ENCODE peak calls at places on chromosomes 13 and 19, in six cellular contexts. J is iris pigment epithelial cell; Y is naive thymus-derived CD4-positive, alpha-beta T cell; O is OCI-LY7; A is ovary; D is stimulated activated CD4-positive, alpha-beta T cell treated with anti-CD3 and anti-CD28 coated beads, Interleukin-12 subunit alpha, Interleukin-12 subunit beta, amount 100 ng/mL, for 48 hours. H is an unnamed sample.

GRCh38 chr13:27487776-27488175 is 37.4 kb upstream of the MTIF3 start:
- DNase-seq in A (no peak), D (no peak), O (no peak), Y (no peak), J (no peak), H (peak)

GRCh38 chr19:43662487-43662886 is 7.5 kb downstream of the PLAUR start:
- DNase-seq in Y (no peak), A (no peak), J (peak), O (no peak), D (no peak), H (peak)

GRCh38 chr19:6765738-6766356 is 1.4 kb downstream of the SH2D3A start:
- DNase-seq in J (no peak), Y (no peak), D (no peak), A (no peak), O (peak), H (no peak)

GRCh38 chr13:44103721-44104490 is 224.2 kb downstream of the LACC1 start:
- DNase-seq in A (no peak), J (no peak), Y (no peak), O (no peak), D (no peak), H (no peak)

GRCh38 chr13:75749407-75749806 is 113.3 kb downstream of the LMO7 start:
- DNase-seq in D (no peak), A (peak), J (peak), O (no peak), Y (no peak), H (peak)

GRCh38 chr19:52138614-52139290 is 986 bp downstream of the ZNF616 start:
- DNase-seq in J (peak), A (no peak), O (no peak), D (peak), Y (peak), H (no peak)

GRCh38 chr13:87941244-87941643 is 270.1 kb downstream of the SLITRK5 start:
- DNase-seq in O (no peak), J (no peak), D (no peak), A (no peak), Y (no peak), H (no peak)

GRCh38 chr13:61838568-61838967 is 422.9 kb upstream of the PCDH20 start:
- DNase-seq in J (no peak), O (no peak), A (no peak), D (no peak), Y (no peak), H (no peak)

GRCh38 chr13:103539265-103539664 is 473.0 kb upstream of the SLC10A2 start:
- DNase-seq in Y (no peak), A (no peak), D (no peak), O (no peak), J (no peak), H (no peak)

GRCh38 chr19:49490287-49491029 is 3.0 kb downstream of the RPL13A start:
- DNase-seq in A (peak), J (no peak), D (no peak), O (peak), Y (no peak), H (no peak)

GRCh38 chr19:31120952-31121351 is 228.3 kb downstream of the TSHZ3 start:
- DNase-seq in O (no peak), A (no peak), D (no peak), Y (no peak), J (no peak), H (no peak)

GRCh38 chr13:23824355-23824754 is 64.8 kb downstream of the MIPEP start:
- DNase-seq in O (no peak), Y (no peak), A (no peak), D (no peak), J (no peak), H (no peak)